ENCODE peak calls at places on chromosomes 12 and 14, in five cellular contexts. B is gastrocnemius medialis, U is A549, F is GM23248, C is cardiac muscle cell. T is an unnamed sample.

GRCh38 chr12:16046266-16046665 is 135.1 kb downstream of the DERA start:
- DNase-seq in U (no peak), B (no peak), F (no peak), C (no peak), T (no peak)

GRCh38 chr12:58915634-58916033 is 4.7 kb downstream of the LRIG3 start:
- DNase-seq in U (no peak), C (peak; percentile 63), F (peak; percentile 86), B (peak; percentile 16), T (peak; percentile 16)

GRCh38 chr12:124762791-124763593 is 100.7 kb downstream of the SCARB1 start:
- DNase-seq in B (peak; percentile 43), F (no peak), U (no peak), C (no peak), T (no peak)

GRCh38 chr12:29725587-29726320 is 58.0 kb downstream of the TMTC1 start:
- DNase-seq in B (peak; percentile 45), U (no peak), C (no peak), F (peak; percentile 58), T (no peak)

GRCh38 chr14:105307052-105307727 is 6.4 kb upstream of the BRF1 start:
- DNase-seq in U (no peak), F (no peak), B (no peak), C (no peak), T (no peak)

GRCh38 chr14:53437858-53438257 is 284.7 kb upstream of the DDHD1 start:
- DNase-seq in U (no peak), F (no peak), B (no peak), C (no peak), T (no peak)

GRCh38 chr14:103028161-103028767 is 29.1 kb downstream of the CDC42BPB start:
- DNase-seq in B (no peak), U (no peak), F (no peak), C (no peak), T (no peak)

GRCh38 chr12:66228462-66228861 is 39.4 kb downstream of the IRAK3 start:
- DNase-seq in B (no peak), C (no peak), F (no peak), U (no peak), T (no peak)

GRCh38 chr12:131511391-131511802 is 199.5 kb upstream of the SFSWAP start:
- DNase-seq in B (no peak), U (peak; percentile 14), F (peak; percentile 70), C (no peak), T (no peak)

GRCh38 chr14:89746135-89746534 is 208.4 kb downstream of the EFCAB11 start:
- DNase-seq in C (no peak), B (no peak), U (no peak), F (no peak), T (no peak)

GRCh38 chr14:89740241-89740640 is 214.3 kb downstream of the EFCAB11 start:
- DNase-seq in F (no peak), C (no peak), B (no peak), U (no peak), T (no peak)

GRCh38 chr14:89747146-89747545 is 207.4 kb downstream of the EFCAB11 start:
- DNase-seq in U (no peak), B (no peak), F (no peak), C (no peak), T (no peak)

GRCh38 chr14:89746654-89747053 is 207.9 kb downstream of the EFCAB11 start:
- DNase-seq in C (no peak), B (no peak), U (no peak), F (no peak), T (no peak)

GRCh38 chr14:89743828-89744227 is 210.7 kb downstream of the EFCAB11 start:
- DNase-seq in U (no peak), F (no peak), B (no peak), C (no peak), T (no peak)
- H3K27ac ChIP-seq in U (no peak overlapping the region), F (no peak overlapping the region), B (no peak overlapping the region), C (no peak overlapping the region), T (no peak overlapping the region)

DNA sequence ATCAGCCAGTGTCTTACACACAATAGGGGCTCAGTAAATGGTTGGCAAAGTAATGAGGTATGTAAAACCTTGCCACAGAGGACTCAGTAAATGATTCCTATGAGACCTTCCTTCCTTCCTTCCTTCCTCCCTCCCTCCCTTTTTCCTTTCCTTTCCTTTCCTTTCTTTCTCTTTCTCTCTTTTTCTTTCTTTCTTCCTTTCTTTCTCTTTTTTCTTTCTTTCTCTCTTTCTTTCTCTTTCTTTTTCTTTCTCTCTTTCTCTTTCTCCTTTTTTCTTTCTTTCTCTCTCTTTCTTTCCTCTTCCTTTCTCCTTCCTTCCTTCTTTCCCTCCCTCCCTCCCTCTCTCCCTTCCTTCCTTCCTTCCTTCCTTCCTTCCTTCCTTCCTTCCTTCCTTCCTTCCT is 7.5 kb downstream of the SDS start:
- DNase-seq in C (no peak), U (no peak), B (no peak), F (no peak), T (no peak)
- H3K27ac ChIP-seq in C (no peak overlapping the region), U (no peak overlapping the region), B (no peak overlapping the region), F (no peak overlapping the region), T (no peak overlapping the region)

DNA sequence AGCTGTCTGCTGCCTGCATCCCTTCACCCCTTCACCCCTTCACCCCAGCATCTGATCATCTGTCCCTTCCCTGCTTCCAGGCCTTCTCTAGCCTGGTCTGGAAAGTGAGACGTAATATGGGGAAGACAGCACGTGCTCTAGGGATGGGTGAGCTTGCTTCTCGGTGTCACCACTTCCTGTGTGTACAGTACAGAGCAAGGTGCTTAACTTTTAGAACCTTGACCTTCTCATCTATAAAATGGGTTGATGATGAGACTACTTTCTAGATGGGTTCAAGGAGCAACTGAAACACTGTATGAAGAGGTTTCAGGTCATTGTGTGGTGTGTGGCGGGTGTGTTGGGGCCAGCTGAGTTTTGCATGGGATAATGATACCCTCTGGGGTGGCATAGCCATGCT is 140.5 kb downstream of the TSPAN9 start:
- DNase-seq in F (no peak), U (no peak), B (no peak), C (no peak), T (no peak)
- H3K27ac ChIP-seq in F (peak overlapping the region; percentile 11), U (no peak overlapping the region), B (peak overlapping the region; percentile 55), C (peak overlapping the region; percentile 80), T (peak overlapping the region; percentile 55)

GRCh38 chr14:68669644-68670343 is 123.1 kb downstream of the ZFP36L1 start:
- DNase-seq in C (no peak), F (peak; percentile 9), U (no peak), B (no peak), T (no peak)
- H3K27ac ChIP-seq in C (no peak overlapping the region), F (no peak overlapping the region), U (no peak overlapping the region), B (peak overlapping the region; percentile 19), T (no peak overlapping the region)

DNA sequence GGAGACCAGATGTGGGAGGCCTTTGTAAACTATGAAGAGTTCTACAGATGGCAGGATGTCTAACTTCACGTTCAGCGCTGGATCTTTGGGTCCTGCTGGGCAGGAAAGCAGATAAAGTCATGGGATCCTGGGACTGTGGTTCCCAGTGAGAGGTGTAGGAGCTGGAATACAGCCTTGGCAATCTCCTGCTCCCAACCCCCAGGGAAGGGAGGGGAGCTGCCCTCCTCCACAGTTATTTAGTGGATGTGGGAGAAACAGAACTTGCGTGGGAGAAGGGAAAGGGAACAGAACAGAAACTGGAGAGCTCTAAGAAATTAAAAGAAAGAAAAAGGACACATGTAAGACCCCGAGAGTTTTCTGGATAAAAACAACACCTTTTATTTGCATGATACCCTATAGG is 37.0 kb downstream of the NUAK1 start:
- DNase-seq in B (no peak), F (no peak), C (no peak), U (no peak), T (no peak)
- H3K27ac ChIP-seq in B (no peak overlapping the region), F (no peak overlapping the region), C (peak overlapping the region; percentile 27), U (no peak overlapping the region), T (no peak overlapping the region)

GRCh38 chr12:11500861-11501230 is 105.5 kb upstream of the PRB2 start:
- DNase-seq in B (no peak), C (no peak), U (no peak), F (no peak), T (no peak)
- H3K27ac ChIP-seq in B (no peak overlapping the region), C (no peak overlapping the region), U (no peak overlapping the region), F (no peak overlapping the region), T (no peak overlapping the region)

GRCh38 chr14:58816416-58817115 is 178.8 kb downstream of the DACT1 start:
- DNase-seq in U (no peak), F (no peak), C (no peak), B (no peak), T (no peak)

GRCh38 chr14:58814476-58814875 is 176.7 kb downstream of the DACT1 start:
- DNase-seq in B (no peak), U (no peak), F (no peak), C (no peak), T (no peak)

GRCh38 chr14:58817846-58818245 is 180.1 kb downstream of the DACT1 start:
- DNase-seq in C (no peak), B (no peak), F (peak; percentile 79), U (no peak), T (no peak)

GRCh38 chr14:58815046-58815701 is 177.4 kb downstream of the DACT1 start:
- DNase-seq in B (no peak), U (no peak), F (peak; percentile 75), C (no peak), T (peak; percentile 6)

GRCh38 chr14:58815781-58816297 is 178.1 kb downstream of the DACT1 start:
- DNase-seq in U (no peak), B (no peak), F (peak; percentile 41), C (no peak), T (no peak)
- H3K27ac ChIP-seq in U (no peak overlapping the region), B (no peak overlapping the region), F (peak overlapping the region; percentile 38), C (no peak overlapping the region), T (no peak overlapping the region)

DNA sequence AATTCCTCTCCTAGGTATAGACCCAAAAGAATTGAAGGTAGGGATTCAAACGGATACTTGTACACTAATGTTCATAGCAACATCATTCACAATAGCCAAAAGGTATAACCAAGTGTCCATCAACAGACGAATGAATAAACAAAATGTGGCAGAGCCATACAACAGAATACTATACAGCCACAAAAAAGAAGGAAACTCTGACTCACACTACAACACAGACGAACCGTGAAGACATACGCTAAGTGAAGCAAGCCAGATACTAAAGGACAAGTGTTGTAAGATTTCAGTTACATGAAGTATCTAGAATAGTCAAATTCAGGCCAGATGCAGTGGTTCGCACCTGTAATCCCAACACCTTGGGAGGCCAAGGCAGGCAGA is 19.2 kb downstream of the CAMKK2 start:
- DNase-seq in F (peak; percentile 24), U (no peak), C (no peak), B (no peak), T (no peak)
- H3K27ac ChIP-seq in F (peak overlapping the region; percentile 68), U (no peak overlapping the region), C (no peak overlapping the region), B (no peak overlapping the region), T (no peak overlapping the region)

T was measured in adrenal gland.